ENCODE peak calls at places on chromosomes 4 and X, in seven cellular contexts. I is right atrium auricular region, Q is epithelial cell of esophagus, K is lower lobe of right lung, Y is cardiac muscle cell, P is testis, H is choroid plexus epithelial cell. S is an unnamed sample.

GRCh38 chr4:60865238-60865637 is 334.9 kb upstream of the ADGRL3 start:
- DNase-seq in I (no peak), Q (peak), K (no peak), Y (peak), P (no peak), H (peak), S (peak)

GRCh38 chr4:17385403-17385802 is 126.5 kb downstream of the QDPR start:
- DNase-seq in I (no peak), Q (peak), K (no peak), Y (peak), P (no peak), H (peak), S (peak)

GRCh38 chr4:165379662-165380061 is 854 bp downstream of the CPE start:
- DNase-seq in I (no peak), Q (no peak), K (no peak), Y (peak), P (peak), H (peak), S (no peak)

GRCh38 chr4:56261027-56261426 is 126.3 kb downstream of the AASDH start:
- DNase-seq in I (no peak), Q (no peak), K (no peak), Y (no peak), P (no peak), H (no peak), S (no peak)

GRCh38 chr4:8830611-8831200 is 40.9 kb downstream of the HMX1 start:
- DNase-seq in I (no peak), Q (no peak), K (peak), Y (no peak), P (no peak), H (no peak), S (no peak)

GRCh38 chrX:133294126-133294525 is 76.0 kb upstream of the TFDP3 start:
- DNase-seq in I (no peak), Q (no peak), K (no peak), Y (no peak), P (no peak), H (peak), S (no peak)

GRCh38 chrX:46326161-46326560 is 219.1 kb downstream of the ZNF674 start:
- DNase-seq in I (no peak), Q (peak), K (no peak), Y (no peak), P (no peak), H (peak), S (peak)

GRCh38 chr4:177369372-177369771 is 59.7 kb downstream of the NEIL3 start:
- DNase-seq in I (no peak), Q (no peak), K (no peak), Y (peak), P (no peak), H (peak), S (peak)

GRCh38 chrX:2954541-2954940 is 25.4 kb upstream of the ARSD start:
- DNase-seq in I (no peak), Q (peak), K (no peak), Y (no peak), P (no peak), H (no peak), S (no peak)

GRCh38 chr4:98661356-98662054 is 3.1 kb upstream of the TSPAN5 start:
- DNase-seq in I (no peak), Q (peak), K (no peak), Y (no peak), P (no peak), H (no peak), S (no peak)

GRCh38 chr4:6891436-6892170 is 18.0 kb upstream of the TBC1D14 start:
- DNase-seq in I (no peak), Q (no peak), K (no peak), Y (no peak), P (no peak), H (peak), S (peak)

GRCh38 chrX:141903400-141904155 is at the start of gene MAGEC1:
- DNase-seq in I (no peak), Q (no peak), K (no peak), Y (no peak), P (peak), H (no peak), S (no peak)

GRCh38 chr4:148152868-148153630 is 289.2 kb downstream of the NR3C2 start:
- DNase-seq in I (no peak), Q (no peak), K (no peak), Y (no peak), P (no peak), H (peak), S (peak)

GRCh38 chr4:185966997-185967775 is 101.8 kb upstream of the TLR3 start:
- DNase-seq in I (no peak), Q (no peak), K (no peak), Y (no peak), P (no peak), H (peak), S (no peak)

GRCh38 chrX:103831342-103831802 is 685 bp downstream of the RAB9B start:
- DNase-seq in I (no peak), Q (peak), K (no peak), Y (peak), P (no peak), H (no peak), S (peak)

GRCh38 chr4:154507170-154507569 is 15.6 kb upstream of the DCHS2 start:
- DNase-seq in I (no peak), Q (peak), K (no peak), Y (no peak), P (no peak), H (no peak), S (no peak)

GRCh38 chr4:158814207-158814606 is 45.4 kb downstream of the FNIP2 start:
- DNase-seq in I (no peak), Q (no peak), K (no peak), Y (no peak), P (no peak), H (no peak), S (no peak)

GRCh38 chr4:187478292-187479205 is 517.0 kb upstream of the ZFP42 start:
- DNase-seq in I (no peak), Q (peak), K (no peak), Y (peak), P (no peak), H (peak), S (peak)

GRCh38 chr4:24315056-24315455 is 269.3 kb downstream of the DHX15 start:
- DNase-seq in I (no peak), Q (peak), K (no peak), Y (no peak), P (no peak), H (no peak), S (no peak)

GRCh38 chr4:84878090-84878489 is 88.4 kb downstream of the WDFY3 start:
- DNase-seq in I (no peak), Q (peak), K (no peak), Y (no peak), P (no peak), H (peak), S (peak)

GRCh38 chrX:124268099-124268498 is 64.4 kb upstream of the TEX13D start:
- DNase-seq in I (no peak), Q (no peak), K (no peak), Y (no peak), P (no peak), H (no peak), S (no peak)

DNA sequence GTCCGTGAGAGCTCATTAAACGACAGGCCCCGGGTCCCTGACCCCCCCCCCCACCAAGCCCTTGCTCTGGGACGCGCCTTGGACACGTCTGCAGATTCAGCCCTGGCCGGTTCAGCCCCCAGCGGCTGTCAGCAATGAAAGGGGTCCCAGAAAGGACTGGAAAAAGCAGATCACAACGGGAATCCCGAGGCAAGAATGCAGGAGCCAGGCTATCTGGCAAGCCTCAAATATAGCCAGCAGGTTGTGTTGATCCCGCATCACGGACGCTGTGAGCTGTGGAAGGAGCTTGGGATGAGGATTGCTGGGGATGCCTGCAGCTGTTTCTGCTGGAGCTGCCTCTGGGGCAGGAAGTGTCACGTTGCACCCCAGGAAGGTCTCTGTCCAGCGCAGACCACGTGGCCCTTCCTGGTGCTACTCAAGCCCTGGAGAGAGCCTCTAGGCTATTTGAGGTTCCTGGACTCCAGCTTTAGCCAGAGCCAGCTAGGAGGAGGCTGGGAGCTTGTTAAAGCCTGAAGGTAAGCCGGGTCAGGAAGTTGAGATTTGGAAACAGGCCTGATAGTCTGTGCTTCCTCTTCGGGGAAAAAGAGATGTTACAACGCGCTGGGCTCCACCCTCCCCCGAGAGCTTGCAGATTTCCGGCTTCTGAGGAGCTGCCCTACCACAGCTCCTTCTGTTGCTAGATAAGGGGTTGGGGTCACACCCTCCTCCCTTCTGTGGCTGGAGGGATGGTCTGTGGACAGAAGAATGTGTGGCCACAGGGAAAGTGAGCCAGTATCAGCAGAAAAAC is 19.3 kb upstream of the CSF2RA start:
- DNase-seq in I (peak), Q (peak), K (peak), Y (peak), P (peak), H (peak), S (no peak)
- H3K4me3 ChIP-seq in I (no peak), Q (no peak), K (peak), Y (peak), P (no peak), H (no peak), S (no peak)

DNA sequence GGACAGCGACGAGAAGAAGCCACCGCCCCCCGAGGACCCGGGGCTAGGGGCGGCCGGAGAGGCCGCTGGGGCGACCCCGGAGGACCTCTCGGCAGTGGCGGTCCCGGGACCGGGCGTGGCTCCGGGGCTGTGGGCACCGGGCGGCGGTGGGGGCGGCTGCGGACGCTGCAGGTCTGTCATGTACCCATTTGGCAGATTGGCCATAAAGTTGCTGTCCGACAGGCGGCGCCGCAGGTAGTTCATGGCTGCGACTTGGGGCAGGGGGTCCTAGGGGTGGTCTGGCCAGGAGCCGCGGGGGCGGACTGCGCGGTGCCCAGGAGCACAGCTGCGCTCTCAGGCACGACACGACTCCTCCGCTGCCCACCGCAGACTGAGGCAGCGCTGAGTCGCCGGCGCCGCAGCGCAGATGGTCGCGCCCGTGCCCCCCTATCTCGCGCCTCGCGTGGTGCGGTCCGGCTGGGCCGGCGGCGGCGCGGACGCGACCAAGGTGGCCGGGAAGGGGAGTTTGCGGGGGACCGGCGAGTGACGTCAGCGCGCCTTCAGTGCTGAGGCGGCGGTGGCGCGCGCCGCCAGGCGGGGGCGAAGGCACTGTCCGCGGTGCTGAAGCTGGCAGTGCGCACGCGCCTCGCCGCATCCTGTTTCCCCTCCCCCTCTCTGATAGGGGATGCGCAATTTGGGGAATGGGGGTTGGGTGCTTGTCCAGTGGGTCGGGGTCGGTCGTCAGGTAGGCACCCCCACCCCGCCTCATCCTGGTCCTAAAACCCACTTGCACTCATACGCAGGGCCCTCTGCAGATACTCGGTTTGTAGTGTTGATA is at the start of gene SYN1:
- DNase-seq in I (peak), Q (peak), K (peak), Y (peak), P (peak), H (peak), S (peak)
- TF ChIP-seq CTCF in I (no peak), Q (no peak), K (no peak), Y (no peak), P (peak), H (peak), S (no peak)

DNA sequence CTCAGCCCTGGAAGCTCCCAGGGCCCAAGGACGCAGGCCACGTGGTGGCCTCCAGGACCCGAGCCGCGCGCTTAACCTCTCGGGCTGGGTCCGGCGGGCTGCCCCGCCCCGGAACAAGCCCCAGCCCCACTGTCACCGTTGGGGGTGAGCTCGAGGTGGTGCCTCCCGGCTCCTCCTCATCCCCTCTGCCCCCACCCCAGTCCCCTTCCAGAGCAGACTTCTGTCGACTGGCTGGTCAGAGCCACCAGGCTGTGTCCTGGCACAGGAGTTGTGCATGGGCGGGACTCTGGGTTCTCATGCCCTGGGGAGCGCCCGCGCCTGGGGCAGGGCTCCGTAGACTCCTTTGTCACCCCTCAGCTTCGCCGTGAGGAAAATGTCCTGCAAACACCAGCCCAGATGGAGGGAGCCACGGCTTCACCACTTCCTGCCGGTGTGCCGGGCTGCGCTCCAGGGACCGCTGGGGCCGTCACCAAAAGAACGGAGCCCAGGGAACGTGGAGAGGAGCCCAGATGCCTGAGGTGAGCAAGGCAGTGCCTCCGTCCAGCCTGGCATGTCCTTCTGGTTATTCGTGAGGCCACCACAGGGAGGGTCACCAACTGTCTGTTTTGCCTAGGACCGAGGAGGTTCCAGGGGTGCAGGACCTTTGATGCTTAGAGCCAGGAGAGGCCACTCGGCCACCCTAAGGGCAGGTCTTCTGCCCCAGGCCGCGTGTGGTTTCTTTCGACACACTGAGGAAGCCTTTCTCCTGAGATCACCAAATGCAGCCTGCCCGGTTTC is 7.1 kb upstream of the RGS12 start:
- DNase-seq in I (no peak), Q (peak), K (peak), Y (no peak), P (peak), H (peak), S (no peak)
- H3K4me3 ChIP-seq in I (no peak), Q (no peak), K (no peak), Y (no peak), P (no peak), H (no peak), S (no peak)

GRCh38 chr4:151743128-151743854 is 17.5 kb downstream of the GATB start:
- DNase-seq in I (no peak), Q (peak), K (no peak), Y (no peak), P (no peak), H (peak), S (no peak)
- TF ChIP-seq CTCF in I (no peak), Q (no peak), K (no peak), Y (no peak), P (no peak), H (no peak), S (no peak)

GRCh38 chr4:48138936-48139335 is 4.9 kb upstream of the TXK start:
- DNase-seq in I (no peak), Q (no peak), K (no peak), Y (no peak), P (no peak), H (no peak), S (no peak)
- H3K4me3 ChIP-seq in I (no peak), Q (no peak), K (no peak), Y (no peak), P (no peak), H (no peak), S (no peak)

DNA sequence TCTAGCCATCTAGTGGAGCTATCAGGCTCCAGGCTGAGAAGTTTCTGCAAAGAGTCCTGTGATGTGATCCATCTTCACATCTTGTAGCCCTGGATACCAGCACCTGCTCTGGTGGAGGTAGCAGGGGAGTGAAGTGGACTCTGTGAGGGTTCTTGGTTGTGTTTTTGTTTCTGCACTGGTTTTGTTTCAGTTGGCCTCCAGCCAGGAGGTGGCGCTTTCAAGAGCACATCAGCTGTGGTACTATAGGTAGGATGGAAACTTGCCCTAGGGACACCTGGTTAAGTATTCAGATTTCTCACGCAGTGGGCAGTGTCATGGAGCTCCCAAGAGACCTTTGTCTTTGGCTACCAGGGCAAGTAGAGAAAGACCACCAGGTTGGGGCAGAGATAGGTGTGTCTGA is 257.5 kb upstream of the SLC7A11 start:
- DNase-seq in I (no peak), Q (no peak), K (no peak), Y (no peak), P (no peak), H (no peak), S (no peak)
- TF ChIP-seq CTCF in I (no peak), Q (no peak), K (no peak), Y (no peak), P (no peak), H (no peak), S (no peak)

S was measured in fibroblast of pulmonary artery.